ENCODE peak calls at places on chromosomes 1 and 21, in nine cellular contexts. G is astrocyte; U is fibroblast of mammary gland; H is OCI-LY7; X is heart left ventricle; S is CD4-positive, alpha-beta T cell; I is tibial artery; M is suprapubic skin; D is choroid plexus epithelial cell. L is an unnamed sample.

GRCh38 chr1:20611652-20612051 is 21.6 kb upstream of the PINK1 start:
- DNase-seq in G (no peak), U (no peak), H (no peak), X (no peak), S (no peak), I (no peak), M (no peak), D (no peak), L (no peak)

GRCh38 chr21:35275776-35276175 is 226.7 kb upstream of the RUNX1 start:
- DNase-seq in G (peak), U (no peak), H (no peak), X (no peak), S (no peak), I (no peak), M (no peak), D (no peak), L (no peak)

GRCh38 chr1:78275906-78276690 is 214.7 kb upstream of the PTGFR start:
- DNase-seq in G (peak), U (no peak), H (no peak), X (no peak), S (no peak), I (no peak), M (no peak), D (peak), L (no peak)

GRCh38 chr1:150151291-150152181 is 1.8 kb downstream of the PLEKHO1 start:
- DNase-seq in G (no peak), U (peak), H (peak), X (no peak), S (peak), I (no peak), M (peak), D (no peak), L (peak)

GRCh38 chr1:217431395-217431794 is 199.5 kb downstream of the GPATCH2 start:
- DNase-seq in G (no peak), U (no peak), H (peak), X (no peak), S (no peak), I (no peak), M (no peak), D (peak), L (no peak)

GRCh38 chr1:56967900-56968832 is 2.4 kb upstream of the C8B start:
- DNase-seq in G (no peak), U (peak), H (no peak), X (no peak), S (no peak), I (no peak), M (no peak), D (peak), L (peak)

GRCh38 chr1:60759257-60759656 is 323.1 kb upstream of the NFIA start:
- DNase-seq in G (no peak), U (no peak), H (no peak), X (no peak), S (no peak), I (no peak), M (no peak), D (no peak), L (no peak)

GRCh38 chr21:36839123-36839522 is 127.3 kb downstream of the HLCS start:
- DNase-seq in G (peak), U (peak), H (no peak), X (no peak), S (no peak), I (no peak), M (no peak), D (peak), L (no peak)

GRCh38 chr1:57867001-57867400 is 443.1 kb upstream of the DAB1 start:
- DNase-seq in G (no peak), U (no peak), H (no peak), X (no peak), S (no peak), I (no peak), M (no peak), D (no peak), L (no peak)

GRCh38 chr1:41536296-41536695 is 51.8 kb upstream of the EDN2 start:
- DNase-seq in G (no peak), U (no peak), H (no peak), X (peak), S (no peak), I (peak), M (peak), D (no peak), L (no peak)

GRCh38 chr1:192488058-192488457 is 87.5 kb upstream of the RGS1 start:
- DNase-seq in G (no peak), U (no peak), H (no peak), X (no peak), S (no peak), I (no peak), M (no peak), D (no peak), L (no peak)

GRCh38 chr21:42039911-42040351 is 29.8 kb upstream of the ZBTB21 start:
- DNase-seq in G (no peak), U (peak), H (no peak), X (peak), S (no peak), I (no peak), M (peak), D (peak), L (no peak)

GRCh38 chr1:151960780-151961513 is 32.7 kb downstream of the S100A10 start:
- DNase-seq in G (no peak), U (no peak), H (no peak), X (no peak), S (no peak), I (no peak), M (no peak), D (no peak), L (no peak)

GRCh38 chr21:37557261-37557950 is 190.8 kb downstream of the DYRK1A start:
- DNase-seq in G (no peak), U (no peak), H (peak), X (no peak), S (no peak), I (no peak), M (peak), D (no peak), L (no peak)

GRCh38 chr1:145961425-145962156 is 2.8 kb downstream of the ANKRD34A start:
- DNase-seq in G (no peak), U (no peak), H (no peak), X (peak), S (no peak), I (peak), M (peak), D (peak), L (peak)
- TF ChIP-seq CTCF in G (no peak), U (no peak), H (no peak), X (no peak), S (no peak), I (no peak), M (no peak), D (no peak), L (no peak)

GRCh38 chr1:86084998-86085397 is 71.6 kb downstream of the COL24A1 start:
- DNase-seq in G (peak), U (no peak), H (no peak), X (no peak), S (no peak), I (no peak), M (no peak), D (no peak), L (no peak)

GRCh38 chr1:86085741-86086411 is 70.7 kb downstream of the COL24A1 start:
- DNase-seq in G (no peak), U (no peak), H (no peak), X (no peak), S (no peak), I (no peak), M (no peak), D (no peak), L (no peak)

GRCh38 chr1:86082183-86082582 is 74.4 kb downstream of the COL24A1 start:
- DNase-seq in G (no peak), U (peak), H (no peak), X (no peak), S (no peak), I (no peak), M (no peak), D (peak), L (no peak)
- TF ChIP-seq CTCF in G (peak), U (peak), H (peak), X (no peak), S (no peak), I (no peak), M (no peak), D (peak), L (no peak)

DNA sequence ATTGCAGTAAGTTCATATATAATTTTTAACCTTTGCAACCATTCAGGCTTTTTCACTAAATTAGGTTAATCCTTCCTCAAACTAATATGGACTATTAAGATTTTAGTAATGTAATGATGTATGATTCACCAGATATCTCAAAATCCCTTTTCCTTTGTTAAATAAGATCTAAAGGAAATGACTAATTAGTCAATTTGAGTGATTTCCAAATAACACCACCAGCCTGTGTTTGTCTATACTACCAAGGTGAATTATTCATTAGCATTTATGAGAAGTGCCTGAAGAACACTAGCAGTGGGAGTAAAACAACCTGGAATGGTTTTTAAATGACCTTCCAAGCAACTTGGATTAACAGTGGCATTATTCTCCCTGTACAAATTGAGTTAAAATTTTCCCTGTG is 670.6 kb upstream of the PKN2 start:
- DNase-seq in G (peak), U (peak), H (no peak), X (no peak), S (no peak), I (no peak), M (no peak), D (no peak), L (no peak)
- TF ChIP-seq CTCF in G (no peak), U (no peak), H (no peak), X (no peak), S (no peak), I (no peak), M (no peak), D (no peak), L (no peak)

GRCh38 chr1:119647734-119648619 is at the start of gene ZNF697:
- DNase-seq in G (peak), U (peak), H (no peak), X (peak), S (no peak), I (peak), M (peak), D (peak), L (peak)
- TF ChIP-seq CTCF in G (peak), U (peak), H (no peak), X (peak), S (no peak), I (no peak), M (peak), D (peak), L (no peak)

DNA sequence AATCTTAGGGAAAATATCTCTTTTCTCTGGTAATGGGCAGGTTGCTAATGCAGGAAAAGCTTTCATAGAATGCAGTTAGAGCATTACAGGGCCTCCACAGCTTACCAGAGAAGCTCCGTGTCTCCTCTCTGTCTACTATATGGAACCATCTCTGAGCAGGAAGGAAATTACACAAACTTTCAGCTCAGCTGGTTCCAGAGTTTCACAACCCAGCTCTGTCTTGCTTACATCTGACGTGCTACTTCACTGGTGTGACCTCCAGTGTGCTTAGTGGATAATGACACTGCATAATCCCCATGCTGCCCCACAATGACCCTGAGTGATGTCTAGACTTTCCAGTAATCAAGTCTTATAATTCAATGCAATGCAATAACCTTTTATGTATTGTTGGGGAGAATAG is 4.3 kb upstream of the FGGY start:
- DNase-seq in G (no peak), U (peak), H (no peak), X (peak), S (no peak), I (peak), M (peak), D (peak), L (no peak)
- TF ChIP-seq CTCF in G (no peak), U (no peak), H (no peak), X (peak), S (no peak), I (no peak), M (no peak), D (peak), L (no peak)